ENCODE peak calls at places on chromosomes 12 and 14, in four cellular contexts. T, Z, B and H are unnamed samples.

GRCh38 chr14:20440882-20441281 is 4.9 kb upstream of the KLHL33 start:
- DNase-seq in B (no peak), Z (no peak), T (no peak), H (peak)

GRCh38 chr12:125988545-125988944 is 923.3 kb downstream of the AACS start:
- DNase-seq in B (no peak), T (no peak), Z (no peak), H (no peak)

GRCh38 chr12:53345486-53346195 is 9.5 kb upstream of the SP7 start:
- DNase-seq in T (peak), B (no peak), Z (peak), H (no peak)

GRCh38 chr12:80704430-80704829 is 3.0 kb upstream of the MYF6 start:
- DNase-seq in T (no peak), Z (no peak), B (no peak), H (no peak)

GRCh38 chr12:31736472-31736871 is 7.7 kb upstream of the AMN1 start:
- DNase-seq in T (peak), Z (no peak), B (no peak), H (peak)

GRCh38 chr12:33192226-33192625 is 247.4 kb downstream of the SYT10 start:
- DNase-seq in B (no peak), Z (no peak), T (no peak), H (no peak)

GRCh38 chr12:53241623-53242412 is 9.8 kb upstream of the RARG start:
- DNase-seq in B (no peak), Z (no peak), T (no peak), H (no peak)

GRCh38 chr12:49588761-49589516 is 16.5 kb downstream of the FAM186B start:
- DNase-seq in B (no peak), Z (peak), T (peak), H (no peak)

GRCh38 chr14:55274760-55275159 is 3.5 kb downstream of the FBXO34 start:
- DNase-seq in Z (no peak), B (no peak), T (peak), H (peak)

GRCh38 chr14:55272922-55273321 is 1.7 kb downstream of the FBXO34 start:
- DNase-seq in B (no peak), T (no peak), Z (no peak), H (no peak)

GRCh38 chr14:55272415-55272786 is 1.2 kb downstream of the FBXO34 start:
- DNase-seq in T (no peak), B (no peak), Z (no peak), H (peak)

GRCh38 chr14:55271572-55272414 is 572 bp downstream of the FBXO34 start:
- DNase-seq in T (peak), Z (peak), B (peak), H (peak)

DNA sequence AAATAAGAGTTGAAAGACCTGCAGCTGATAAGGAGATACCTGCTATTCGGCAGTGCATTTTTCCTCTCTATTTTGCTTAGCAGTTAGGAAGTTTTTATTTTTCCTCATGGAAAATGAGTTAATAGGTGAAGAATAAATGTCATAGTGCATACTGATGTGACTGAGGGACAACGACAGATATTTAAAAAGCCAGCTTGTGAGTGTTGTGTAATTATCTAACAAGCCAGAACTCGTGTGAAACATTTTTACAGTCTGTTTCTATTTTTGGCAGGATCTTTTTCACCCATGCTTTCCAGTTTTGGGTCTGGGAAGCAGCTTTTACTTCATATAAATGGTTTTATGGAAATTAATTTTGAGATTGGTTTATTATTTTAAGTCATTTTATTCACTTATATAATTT is 2.9 kb downstream of the FBXO34 start:
- DNase-seq in Z (no peak), T (no peak), B (no peak), H (no peak)
- H3K4me3 ChIP-seq in Z (no peak), T (no peak), B (no peak), H (no peak)

DNA sequence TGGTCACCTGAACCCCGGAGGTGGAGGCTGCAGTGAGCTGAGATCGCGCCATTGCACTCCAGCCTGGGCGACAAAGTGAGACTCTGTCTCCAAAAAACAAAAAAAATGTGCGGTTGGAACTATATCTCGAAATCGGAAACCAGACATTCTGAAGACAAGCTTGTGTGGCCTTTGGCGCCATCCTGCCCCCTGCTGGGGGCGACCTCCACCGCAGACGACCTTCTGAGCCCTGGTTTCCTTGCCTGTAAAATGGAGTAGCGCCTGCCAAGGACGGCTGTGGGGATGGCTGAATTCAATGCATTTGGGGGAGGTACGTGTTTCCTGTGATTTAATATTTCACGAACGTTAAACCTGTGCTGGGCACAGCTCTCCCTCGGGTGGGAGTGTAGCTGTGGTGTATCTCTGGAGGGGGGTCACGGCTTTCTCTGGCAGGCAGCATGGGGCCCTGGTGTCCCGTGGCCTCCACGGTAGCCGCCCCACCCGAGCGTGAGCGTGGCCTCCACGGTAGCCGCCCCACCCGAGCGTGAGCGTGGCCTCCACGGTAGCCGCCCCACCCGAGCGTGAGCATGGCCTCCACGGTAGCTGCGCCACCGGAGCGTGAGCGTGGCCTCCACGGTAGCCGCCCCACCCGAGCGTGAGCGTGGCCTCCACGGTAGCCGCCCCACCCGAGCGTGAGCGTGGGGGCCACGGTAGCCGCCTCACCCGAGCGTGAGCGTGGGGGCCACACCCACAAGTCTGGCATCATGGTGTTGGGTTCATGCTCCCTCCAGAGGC is 55.3 kb downstream of the LRCOL1 start:
- DNase-seq in B (no peak), Z (no peak), T (no peak), H (peak)
- TF ChIP-seq CTCF in B (no peak), Z (peak), T (peak), H (peak)

DNA sequence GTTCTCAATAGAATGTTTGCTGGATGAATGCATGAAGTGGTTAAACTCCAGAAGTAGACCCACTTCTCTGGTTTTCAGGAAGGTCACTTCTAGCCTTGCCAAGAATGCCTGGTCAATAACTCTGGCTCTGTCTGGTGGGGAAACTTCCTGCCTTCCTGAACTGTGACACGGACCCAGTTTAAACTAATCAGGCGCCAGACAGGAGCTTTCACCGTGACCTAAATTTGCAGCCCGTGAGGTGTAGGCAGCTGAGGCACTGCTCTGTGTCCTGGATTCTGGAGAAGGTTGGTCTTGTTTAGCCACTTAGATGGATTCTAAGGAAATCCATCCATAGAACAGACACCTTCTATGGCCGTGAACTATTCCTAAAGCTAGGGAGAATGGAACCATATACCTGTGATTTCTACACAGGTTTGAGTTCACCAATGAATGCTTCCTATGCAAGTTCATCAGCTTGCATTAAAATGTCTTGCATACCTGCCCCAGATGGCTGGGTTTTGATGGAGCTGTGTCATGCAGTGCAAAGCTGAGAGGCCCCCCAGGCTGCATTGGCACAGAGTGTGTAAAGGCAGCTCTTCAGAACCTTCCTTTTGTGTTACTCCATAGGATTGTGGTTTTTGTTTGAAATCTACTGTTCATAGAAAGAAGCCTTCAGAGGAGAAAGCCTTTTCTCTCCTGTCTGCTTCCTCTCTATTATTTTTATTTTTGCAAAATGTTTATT is 4.4 kb downstream of the CHST11 start:
- DNase-seq in T (no peak), Z (no peak), B (no peak), H (no peak)
- H3K4me3 ChIP-seq in T (no peak), Z (no peak), B (no peak), H (no peak)

GRCh38 chr12:102061556-102062418 is at the start of gene WASHC3:
- DNase-seq in B (peak), Z (peak), T (peak), H (peak)
- TF ChIP-seq CTCF in B (no peak), Z (no peak), T (no peak), H (no peak)

DNA sequence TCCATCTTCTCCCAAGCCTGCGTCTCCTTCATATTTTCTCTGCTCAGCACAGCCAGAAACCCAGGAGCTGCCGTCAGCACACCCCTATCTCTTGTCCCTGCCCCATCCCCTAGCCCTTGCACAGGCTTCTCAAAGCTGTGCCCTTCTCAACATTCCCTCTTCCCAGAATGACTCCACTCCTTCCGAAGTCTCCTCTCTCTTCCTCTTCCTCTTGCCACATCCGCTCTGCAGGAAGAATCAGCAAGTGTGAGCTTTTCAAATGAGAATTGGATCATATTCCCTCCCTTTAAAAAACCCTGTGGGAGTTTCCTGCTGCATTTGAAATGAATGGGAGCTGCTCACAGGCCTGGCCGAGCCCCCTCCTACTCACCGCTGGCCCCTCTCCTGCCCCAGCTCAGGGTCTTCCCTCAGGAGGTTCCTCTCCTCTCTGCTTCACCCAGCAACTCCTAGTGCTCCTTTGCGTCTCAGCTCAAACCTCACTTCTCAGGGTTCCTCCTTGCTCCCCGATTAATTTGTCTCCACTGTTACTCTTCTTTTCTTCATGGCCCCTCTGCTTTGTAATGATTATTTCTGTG is 528.5 kb upstream of the CCDC196 start:
- DNase-seq in Z (no peak), T (no peak), B (no peak), H (no peak)
- H3K4me3 ChIP-seq in Z (no peak), T (no peak), B (no peak), H (no peak)

DNA sequence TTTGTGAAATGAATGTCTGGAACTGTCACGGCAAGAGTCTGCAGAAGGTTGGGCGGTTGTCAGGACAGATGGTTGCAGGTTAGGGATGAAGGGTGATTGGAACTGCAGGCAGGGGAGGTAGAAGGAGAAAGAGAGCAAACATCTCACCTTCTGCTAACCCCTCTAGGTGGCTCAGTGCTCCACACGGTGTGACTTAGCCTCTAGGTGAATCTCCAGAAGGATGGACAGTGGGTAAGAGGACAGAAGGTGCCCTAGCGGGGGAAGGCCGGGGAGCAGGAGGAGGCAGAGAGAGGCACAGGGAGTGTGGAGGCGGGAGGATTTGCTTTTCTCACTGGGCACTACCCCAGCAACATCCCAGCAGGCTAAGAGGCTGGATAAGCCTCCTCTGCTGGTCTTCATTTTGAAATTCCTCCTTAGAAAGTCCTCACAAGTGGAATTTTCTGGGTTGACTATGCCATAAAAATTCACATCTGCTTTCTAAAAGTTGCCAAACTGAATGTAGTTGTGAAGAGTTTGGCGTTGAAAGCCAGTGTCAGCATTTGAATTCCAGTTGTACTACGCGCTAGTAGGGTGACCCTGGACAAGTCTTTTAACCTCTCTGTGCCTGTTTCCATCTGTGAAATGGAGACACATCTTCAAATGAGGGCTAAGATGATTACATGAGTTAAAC is 10.7 kb upstream of the GPR68 start:
- DNase-seq in T (no peak), B (no peak), Z (no peak), H (no peak)
- TF ChIP-seq CTCF in T (no peak), B (no peak), Z (no peak), H (no peak)

DNA sequence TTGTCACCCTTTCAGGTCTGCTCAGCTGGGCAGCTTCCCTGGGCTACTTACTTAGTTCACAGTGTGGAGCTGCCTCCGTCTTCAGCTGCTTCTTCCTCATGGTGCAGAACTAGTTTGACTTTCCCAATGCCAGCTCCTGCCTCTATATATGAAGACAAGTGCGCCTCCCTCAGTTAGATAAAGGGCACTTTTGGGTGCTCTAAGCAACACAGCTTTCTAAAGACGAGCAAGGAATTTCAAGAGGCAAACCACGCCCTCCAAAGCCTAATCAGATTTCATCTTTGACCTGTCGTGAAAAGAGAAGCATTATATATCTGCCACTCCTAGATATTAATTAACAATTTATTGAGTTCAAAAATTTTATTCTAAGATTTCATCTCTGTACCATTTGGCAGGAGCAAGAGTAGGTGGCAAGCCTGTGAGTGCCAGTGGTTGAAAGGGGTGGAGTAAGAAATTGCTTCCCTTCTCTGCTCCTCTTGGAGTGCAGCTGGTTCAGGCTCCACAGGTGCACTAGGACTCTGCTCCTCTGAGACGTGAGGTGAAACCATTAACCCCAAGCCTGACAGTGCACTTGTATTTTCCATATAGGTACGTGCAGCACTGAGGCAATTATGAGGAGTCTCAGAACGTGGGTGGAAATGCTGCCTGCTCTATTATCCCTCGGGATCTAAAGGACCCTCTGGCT is 2.1 kb upstream of the SLC11A2 start:
- DNase-seq in Z (peak), T (peak), B (no peak), H (peak)
- H3K4me3 ChIP-seq in Z (no peak), T (no peak), B (no peak), H (no peak)

GRCh38 chr14:32472081-32472480 is 143.0 kb downstream of the AKAP6 start:
- DNase-seq in B (no peak), Z (no peak), T (no peak), H (no peak)

GRCh38 chr14:32468955-32469354 is 139.9 kb downstream of the AKAP6 start:
- DNase-seq in T (peak), Z (no peak), B (no peak), H (peak)

GRCh38 chr14:32470161-32470705 is 141.1 kb downstream of the AKAP6 start:
- DNase-seq in Z (no peak), B (no peak), T (no peak), H (no peak)

GRCh38 chr14:32471183-32471582 is 142.1 kb downstream of the AKAP6 start:
- DNase-seq in Z (no peak), T (no peak), B (no peak), H (peak)

DNA sequence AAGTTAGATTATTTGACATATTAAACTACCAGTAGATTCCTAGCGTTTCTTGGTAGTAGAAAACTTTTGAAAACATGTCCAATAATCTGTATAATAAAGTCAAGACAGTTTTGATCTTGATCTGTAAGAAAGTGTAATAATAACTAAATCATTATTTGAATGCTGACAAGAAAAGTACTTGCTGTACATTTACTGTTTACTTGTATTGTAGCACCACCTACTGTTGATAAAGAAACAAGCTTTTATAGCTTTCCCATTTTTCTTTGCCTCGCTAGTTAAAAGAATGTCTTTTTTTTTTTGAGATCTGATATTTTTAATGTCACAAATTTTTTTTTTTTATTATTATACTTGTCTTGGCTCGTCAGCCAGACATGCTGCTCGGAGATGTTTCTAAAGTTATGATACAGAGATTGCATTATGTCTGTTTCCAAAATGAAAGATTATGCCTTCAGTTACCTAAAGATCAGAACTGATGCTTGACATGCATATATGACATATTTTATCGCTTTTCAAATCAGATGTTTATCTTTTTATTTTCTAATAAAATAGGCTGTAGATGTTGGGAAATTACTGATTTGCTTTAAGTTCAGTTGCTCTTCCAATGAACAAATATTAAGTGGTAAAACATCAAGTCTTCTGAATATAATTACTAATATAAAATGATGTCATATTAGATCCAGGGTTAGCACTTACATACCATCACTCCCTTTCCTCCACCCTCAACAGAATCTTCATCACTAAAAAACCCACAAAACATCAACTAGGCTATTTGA is 140.5 kb downstream of the AKAP6 start:
- DNase-seq in T (peak), Z (no peak), B (peak), H (peak)
- TF ChIP-seq CTCF in T (peak), Z (peak), B (peak), H (peak)